ENCODE peak calls at places on chromosomes 4 and X, in five cellular contexts. One of them, this sample, is unnamed.

GRCh38 chr4:69214716-69215115 is at the start of gene UGT2B11:
- DNase-seq in SW 1271: no peak
- DNase-seq in A549: no peak
- DNase-seq in dermis microvascular lymphatic vessel endothelial cell: no peak
- DNase-seq in HEK293T: no peak
- DNase-seq in this sample: peak; percentile 13

GRCh38 chr4:80266902-80267380 is 477 bp downstream of the FGF5 start:
- DNase-seq in SW 1271: no peak
- DNase-seq in dermis microvascular lymphatic vessel endothelial cell: no peak
- DNase-seq in HEK293T: peak; percentile 46
- DNase-seq in A549: no peak
- DNase-seq in this sample: no peak

GRCh38 chr4:15186149-15186548 is 183.9 kb downstream of the CPEB2 start:
- DNase-seq in A549: no peak
- DNase-seq in HEK293T: no peak
- DNase-seq in dermis microvascular lymphatic vessel endothelial cell: no peak
- DNase-seq in SW 1271: no peak
- DNase-seq in this sample: no peak

GRCh38 chr4:53916431-53916889 is 147.9 kb downstream of the CHIC2 start:
- DNase-seq in SW 1271: no peak
- DNase-seq in dermis microvascular lymphatic vessel endothelial cell: no peak
- DNase-seq in A549: no peak
- DNase-seq in HEK293T: no peak
- DNase-seq in this sample: no peak

GRCh38 chr4:61666248-61666647 is 466.1 kb downstream of the ADGRL3 start:
- DNase-seq in SW 1271: no peak
- DNase-seq in HEK293T: no peak
- DNase-seq in dermis microvascular lymphatic vessel endothelial cell: no peak
- DNase-seq in A549: no peak
- DNase-seq in this sample: no peak

GRCh38 chrX:16838202-16839066 is 31.7 kb downstream of the RBBP7 start:
- DNase-seq in HEK293T: no peak
- DNase-seq in SW 1271: no peak
- DNase-seq in A549: no peak
- DNase-seq in dermis microvascular lymphatic vessel endothelial cell: peak; percentile 9
- DNase-seq in this sample: no peak

GRCh38 chrX:8848921-8849320 is 47.7 kb upstream of the FAM9A start:
- DNase-seq in A549: no peak
- DNase-seq in dermis microvascular lymphatic vessel endothelial cell: no peak
- DNase-seq in SW 1271: no peak
- DNase-seq in HEK293T: no peak
- DNase-seq in this sample: no peak

GRCh38 chr4:7062816-7063215 is 5.0 kb downstream of the GRPEL1 start:
- DNase-seq in HEK293T: no peak
- DNase-seq in SW 1271: no peak
- DNase-seq in dermis microvascular lymphatic vessel endothelial cell: no peak
- DNase-seq in A549: no peak
- DNase-seq in this sample: no peak

GRCh38 chr4:129246850-129247542 is 151.0 kb downstream of the C4orf33 start:
- DNase-seq in SW 1271: no peak
- DNase-seq in dermis microvascular lymphatic vessel endothelial cell: no peak
- DNase-seq in A549: no peak
- DNase-seq in HEK293T: peak; percentile 54
- DNase-seq in this sample: peak; percentile 100

GRCh38 chr4:88526221-88526815 is 2.7 kb upstream of the PYURF start:
- DNase-seq in dermis microvascular lymphatic vessel endothelial cell: no peak
- DNase-seq in SW 1271: no peak
- DNase-seq in A549: no peak
- DNase-seq in HEK293T: no peak
- DNase-seq in this sample: no peak

GRCh38 chr4:147418206-147418605 is 62.7 kb upstream of the EDNRA start:
- DNase-seq in HEK293T: no peak
- DNase-seq in A549: no peak
- DNase-seq in dermis microvascular lymphatic vessel endothelial cell: no peak
- DNase-seq in SW 1271: no peak
- DNase-seq in this sample: no peak

GRCh38 chr4:127782275-127783025 is at the start of gene HSPA4L:
- DNase-seq in dermis microvascular lymphatic vessel endothelial cell: peak; percentile 49
- DNase-seq in SW 1271: peak; percentile 13
- DNase-seq in A549: peak; percentile 65
- DNase-seq in HEK293T: peak; percentile 63
- DNase-seq in this sample: peak; percentile 60

GRCh38 chr4:135838889-135839288 is 1637.3 kb upstream of the PABPC4L start:
- DNase-seq in SW 1271: no peak
- DNase-seq in A549: peak; percentile 1
- DNase-seq in dermis microvascular lymphatic vessel endothelial cell: no peak
- DNase-seq in HEK293T: peak; percentile 12
- DNase-seq in this sample: peak; percentile 1

GRCh38 chr4:88005086-88005485 is 2.3 kb upstream of the PKD2 start:
- DNase-seq in HEK293T: no peak
- DNase-seq in A549: no peak
- DNase-seq in SW 1271: no peak
- DNase-seq in dermis microvascular lymphatic vessel endothelial cell: no peak
- DNase-seq in this sample: no peak

GRCh38 chr4:159258889-159259560 is 156.1 kb downstream of the RAPGEF2 start:
- DNase-seq in HEK293T: no peak
- DNase-seq in dermis microvascular lymphatic vessel endothelial cell: no peak
- DNase-seq in A549: no peak
- DNase-seq in SW 1271: no peak
- DNase-seq in this sample: no peak

GRCh38 chr4:73573794-73574528 is 46.3 kb downstream of the RASSF6 start:
- DNase-seq in HEK293T: peak; percentile 70
- DNase-seq in dermis microvascular lymphatic vessel endothelial cell: peak; percentile 47
- DNase-seq in A549: peak; percentile 7
- DNase-seq in SW 1271: no peak
- DNase-seq in this sample: peak; percentile 55

GRCh38 chr4:78671812-78672440 is 104.2 kb upstream of the BMP2K start:
- DNase-seq in dermis microvascular lymphatic vessel endothelial cell: no peak
- DNase-seq in A549: no peak
- DNase-seq in HEK293T: no peak
- DNase-seq in SW 1271: no peak
- DNase-seq in this sample: no peak

GRCh38 chrX:44431206-44431605 is 87.7 kb upstream of the EFHC2 start:
- DNase-seq in SW 1271: no peak
- DNase-seq in HEK293T: no peak
- DNase-seq in dermis microvascular lymphatic vessel endothelial cell: no peak
- DNase-seq in A549: peak; percentile 55
- DNase-seq in this sample: no peak

GRCh38 chr4:163195247-163195765 is 28.6 kb upstream of the NAF1 start:
- DNase-seq in SW 1271: no peak
- DNase-seq in dermis microvascular lymphatic vessel endothelial cell: no peak
- DNase-seq in HEK293T: no peak
- DNase-seq in A549: no peak
- DNase-seq in this sample: no peak

GRCh38 chrX:23333842-23334535 is 660 bp upstream of the PTCHD1 start:
- DNase-seq in SW 1271: no peak
- DNase-seq in dermis microvascular lymphatic vessel endothelial cell: no peak
- DNase-seq in HEK293T: peak; percentile 19
- DNase-seq in A549: no peak
- DNase-seq in this sample: no peak

GRCh38 chrX:13194291-13195103 is 125.4 kb downstream of the ATXN3L start:
- DNase-seq in dermis microvascular lymphatic vessel endothelial cell: no peak
- DNase-seq in HEK293T: no peak
- DNase-seq in A549: no peak
- DNase-seq in SW 1271: no peak
- DNase-seq in this sample: peak; percentile 64

GRCh38 chr4:14768449-14768848 is 233.8 kb upstream of the CPEB2 start:
- DNase-seq in HEK293T: no peak
- DNase-seq in dermis microvascular lymphatic vessel endothelial cell: no peak
- DNase-seq in SW 1271: no peak
- DNase-seq in A549: no peak
- DNase-seq in this sample: no peak

GRCh38 chr4:82293304-82293703 is 80.5 kb downstream of the HNRNPD start:
- DNase-seq in HEK293T: no peak
- DNase-seq in SW 1271: no peak
- DNase-seq in dermis microvascular lymphatic vessel endothelial cell: no peak
- DNase-seq in A549: no peak
- DNase-seq in this sample: no peak

GRCh38 chr4:37068580-37068979 is 176.0 kb upstream of the NWD2 start:
- DNase-seq in HEK293T: no peak
- DNase-seq in dermis microvascular lymphatic vessel endothelial cell: no peak
- DNase-seq in SW 1271: no peak
- DNase-seq in A549: peak; percentile 0
- DNase-seq in this sample: no peak

GRCh38 chrX:71195959-71196727 is 26.9 kb upstream of the GJB1 start:
- DNase-seq in HEK293T: no peak
- DNase-seq in A549: no peak
- DNase-seq in SW 1271: no peak
- DNase-seq in dermis microvascular lymphatic vessel endothelial cell: no peak
- DNase-seq in this sample: no peak

GRCh38 chr4:185412412-185412811 is 13.4 kb downstream of the UFSP2 start:
- DNase-seq in A549: no peak
- DNase-seq in HEK293T: no peak
- DNase-seq in SW 1271: no peak
- DNase-seq in dermis microvascular lymphatic vessel endothelial cell: peak; percentile 64
- DNase-seq in this sample: no peak

GRCh38 chrX:98459669-98460068 is 1576.0 kb downstream of the RPA4 start:
- DNase-seq in A549: no peak
- DNase-seq in dermis microvascular lymphatic vessel endothelial cell: no peak
- DNase-seq in HEK293T: no peak
- DNase-seq in SW 1271: no peak
- DNase-seq in this sample: no peak

GRCh38 chr4:25779021-25779420 is 83.8 kb downstream of the SEL1L3 start:
- DNase-seq in HEK293T: no peak
- DNase-seq in A549: no peak
- DNase-seq in SW 1271: no peak
- DNase-seq in dermis microvascular lymphatic vessel endothelial cell: no peak
- DNase-seq in this sample: no peak

GRCh38 chr4:112361181-112361791 is 64.1 kb downstream of the ALPK1 start:
- DNase-seq in SW 1271: no peak
- DNase-seq in dermis microvascular lymphatic vessel endothelial cell: no peak
- DNase-seq in A549: no peak
- DNase-seq in HEK293T: no peak
- DNase-seq in this sample: no peak

GRCh38 chr4:92172203-92172602 is 131.6 kb upstream of the GRID2 start:
- DNase-seq in SW 1271: no peak
- DNase-seq in A549: no peak
- DNase-seq in HEK293T: no peak
- DNase-seq in dermis microvascular lymphatic vessel endothelial cell: no peak
- DNase-seq in this sample: no peak

GRCh38 chrX:139795196-139795595 is 87.2 kb upstream of the MCF2 start:
- DNase-seq in HEK293T: no peak
- DNase-seq in dermis microvascular lymphatic vessel endothelial cell: no peak
- DNase-seq in A549: no peak
- DNase-seq in SW 1271: no peak
- DNase-seq in this sample: no peak

GRCh38 chrX:40010550-40011364 is 87.0 kb downstream of the BCOR start:
- DNase-seq in A549: no peak
- DNase-seq in SW 1271: no peak
- DNase-seq in HEK293T: no peak
- DNase-seq in dermis microvascular lymphatic vessel endothelial cell: no peak
- DNase-seq in this sample: peak; percentile 39

GRCh38 chrX:53317365-53318069 is 36.1 kb upstream of the IQSEC2 start:
- DNase-seq in A549: peak; percentile 70
- DNase-seq in dermis microvascular lymphatic vessel endothelial cell: peak; percentile 36
- DNase-seq in SW 1271: no peak
- DNase-seq in HEK293T: peak; percentile 82
- DNase-seq in this sample: no peak

GRCh38 chrX:9166566-9166909 is 132.6 kb upstream of the FAM9B start:
- DNase-seq in HEK293T: no peak
- DNase-seq in A549: peak; percentile 13
- DNase-seq in SW 1271: no peak
- DNase-seq in dermis microvascular lymphatic vessel endothelial cell: no peak
- DNase-seq in this sample: no peak

GRCh38 chr4:21733894-21734630 is 214.5 kb downstream of the KCNIP4 start:
- DNase-seq in dermis microvascular lymphatic vessel endothelial cell: no peak
- DNase-seq in SW 1271: no peak
- DNase-seq in A549: no peak
- DNase-seq in HEK293T: no peak
- DNase-seq in this sample: no peak

GRCh38 chr4:123235431-123235830 is 161.2 kb upstream of the SPRY1 start:
- DNase-seq in dermis microvascular lymphatic vessel endothelial cell: no peak
- DNase-seq in HEK293T: no peak
- DNase-seq in A549: no peak
- DNase-seq in SW 1271: no peak
- DNase-seq in this sample: no peak

This sample was measured in DMS153.